ENCODE peak calls at places on chromosomes 12 and 14, in seven cellular contexts. One of them, this sample, is unnamed.

GRCh38 chr12:14998941-14999340 is 26.1 kb downstream of the PDE6H start:
- DNase-seq in aorta: no peak
- DNase-seq in SW480: no peak
- DNase-seq in activated CD4-positive, alpha-beta T cell treated with anti-CD3 and anti-CD28 coated beads, Interleukin-2, amount 50 U/mL, for 24 hours: no peak
- DNase-seq in tibial nerve: no peak
- DNase-seq in mucosa of gallbladder: no peak
- DNase-seq in left ventricle myocardium superior: no peak
- DNase-seq in this sample: no peak

GRCh38 chr12:67807808-67808207 is 159.3 kb downstream of the DYRK2 start:
- DNase-seq in aorta: no peak
- DNase-seq in SW480: no peak
- DNase-seq in activated CD4-positive, alpha-beta T cell treated with anti-CD3 and anti-CD28 coated beads, Interleukin-2, amount 50 U/mL, for 24 hours: no peak
- DNase-seq in tibial nerve: no peak
- DNase-seq in mucosa of gallbladder: no peak
- DNase-seq in left ventricle myocardium superior: no peak
- DNase-seq in this sample: no peak

GRCh38 chr12:5003025-5003666 is 40.5 kb upstream of the KCNA5 start:
- DNase-seq in aorta: peak
- DNase-seq in SW480: peak
- DNase-seq in activated CD4-positive, alpha-beta T cell treated with anti-CD3 and anti-CD28 coated beads, Interleukin-2, amount 50 U/mL, for 24 hours: peak
- DNase-seq in tibial nerve: peak
- DNase-seq in mucosa of gallbladder: peak
- DNase-seq in left ventricle myocardium superior: peak
- DNase-seq in this sample: no peak

GRCh38 chr14:95497561-95498011 is 18.9 kb downstream of the SYNE3 start:
- DNase-seq in aorta: peak
- DNase-seq in SW480: no peak
- DNase-seq in activated CD4-positive, alpha-beta T cell treated with anti-CD3 and anti-CD28 coated beads, Interleukin-2, amount 50 U/mL, for 24 hours: no peak
- DNase-seq in tibial nerve: no peak
- DNase-seq in mucosa of gallbladder: no peak
- DNase-seq in left ventricle myocardium superior: no peak
- DNase-seq in this sample: no peak

GRCh38 chr14:71538949-71539659 is 393.1 kb upstream of the RGS6 start:
- DNase-seq in aorta: no peak
- DNase-seq in SW480: no peak
- DNase-seq in activated CD4-positive, alpha-beta T cell treated with anti-CD3 and anti-CD28 coated beads, Interleukin-2, amount 50 U/mL, for 24 hours: no peak
- DNase-seq in tibial nerve: no peak
- DNase-seq in mucosa of gallbladder: no peak
- DNase-seq in left ventricle myocardium superior: no peak
- DNase-seq in this sample: no peak

GRCh38 chr12:49403887-49404517 is 36.7 kb downstream of the SPATS2 start:
- DNase-seq in aorta: no peak
- DNase-seq in SW480: no peak
- DNase-seq in activated CD4-positive, alpha-beta T cell treated with anti-CD3 and anti-CD28 coated beads, Interleukin-2, amount 50 U/mL, for 24 hours: no peak
- DNase-seq in tibial nerve: no peak
- DNase-seq in mucosa of gallbladder: no peak
- DNase-seq in left ventricle myocardium superior: no peak
- DNase-seq in this sample: no peak

GRCh38 chr12:66060361-66060907 is 70.1 kb downstream of the LLPH start:
- DNase-seq in aorta: no peak
- DNase-seq in SW480: no peak
- DNase-seq in activated CD4-positive, alpha-beta T cell treated with anti-CD3 and anti-CD28 coated beads, Interleukin-2, amount 50 U/mL, for 24 hours: no peak
- DNase-seq in tibial nerve: no peak
- DNase-seq in mucosa of gallbladder: no peak
- DNase-seq in left ventricle myocardium superior: no peak
- DNase-seq in this sample: no peak

GRCh38 chr12:40312196-40312595 is 87.4 kb downstream of the LRRK2 start:
- DNase-seq in aorta: no peak
- DNase-seq in SW480: no peak
- DNase-seq in activated CD4-positive, alpha-beta T cell treated with anti-CD3 and anti-CD28 coated beads, Interleukin-2, amount 50 U/mL, for 24 hours: no peak
- DNase-seq in tibial nerve: no peak
- DNase-seq in mucosa of gallbladder: no peak
- DNase-seq in left ventricle myocardium superior: no peak
- DNase-seq in this sample: no peak

GRCh38 chr12:50980545-50980944 is 28.2 kb downstream of the HIGD1C start:
- DNase-seq in aorta: no peak
- DNase-seq in SW480: no peak
- DNase-seq in activated CD4-positive, alpha-beta T cell treated with anti-CD3 and anti-CD28 coated beads, Interleukin-2, amount 50 U/mL, for 24 hours: no peak
- DNase-seq in tibial nerve: no peak
- DNase-seq in mucosa of gallbladder: no peak
- DNase-seq in left ventricle myocardium superior: no peak
- DNase-seq in this sample: no peak

GRCh38 chr14:105207460-105207901 is 26.4 kb upstream of the NUDT14 start:
- DNase-seq in aorta: no peak
- DNase-seq in SW480: no peak
- DNase-seq in activated CD4-positive, alpha-beta T cell treated with anti-CD3 and anti-CD28 coated beads, Interleukin-2, amount 50 U/mL, for 24 hours: no peak
- DNase-seq in tibial nerve: no peak
- DNase-seq in mucosa of gallbladder: no peak
- DNase-seq in left ventricle myocardium superior: peak
- DNase-seq in this sample: no peak

GRCh38 chr12:124551268-124552144 is 15.9 kb downstream of the NCOR2 start:
- DNase-seq in aorta: peak
- DNase-seq in SW480: no peak
- DNase-seq in activated CD4-positive, alpha-beta T cell treated with anti-CD3 and anti-CD28 coated beads, Interleukin-2, amount 50 U/mL, for 24 hours: no peak
- DNase-seq in tibial nerve: peak
- DNase-seq in mucosa of gallbladder: peak
- DNase-seq in left ventricle myocardium superior: peak
- DNase-seq in this sample: no peak

GRCh38 chr14:32201816-32202467 is at the start of gene RNU6-7:
- DNase-seq in aorta: peak
- DNase-seq in SW480: peak
- DNase-seq in activated CD4-positive, alpha-beta T cell treated with anti-CD3 and anti-CD28 coated beads, Interleukin-2, amount 50 U/mL, for 24 hours: peak
- DNase-seq in tibial nerve: no peak
- DNase-seq in mucosa of gallbladder: no peak
- DNase-seq in left ventricle myocardium superior: peak
- DNase-seq in this sample: no peak

GRCh38 chr12:128266559-128267245 is at the start of gene TMEM132C:
- DNase-seq in aorta: no peak
- DNase-seq in SW480: no peak
- DNase-seq in activated CD4-positive, alpha-beta T cell treated with anti-CD3 and anti-CD28 coated beads, Interleukin-2, amount 50 U/mL, for 24 hours: no peak
- DNase-seq in tibial nerve: no peak
- DNase-seq in mucosa of gallbladder: no peak
- DNase-seq in left ventricle myocardium superior: peak
- DNase-seq in this sample: no peak

GRCh38 chr12:108801736-108802665 is 55.4 kb downstream of the SSH1 start:
- DNase-seq in aorta: peak
- DNase-seq in SW480: no peak
- DNase-seq in activated CD4-positive, alpha-beta T cell treated with anti-CD3 and anti-CD28 coated beads, Interleukin-2, amount 50 U/mL, for 24 hours: no peak
- DNase-seq in tibial nerve: peak
- DNase-seq in mucosa of gallbladder: no peak
- DNase-seq in left ventricle myocardium superior: no peak
- DNase-seq in this sample: no peak

GRCh38 chr12:58961906-58962305 is 41.6 kb upstream of the LRIG3 start:
- DNase-seq in aorta: no peak
- DNase-seq in SW480: no peak
- DNase-seq in activated CD4-positive, alpha-beta T cell treated with anti-CD3 and anti-CD28 coated beads, Interleukin-2, amount 50 U/mL, for 24 hours: no peak
- DNase-seq in tibial nerve: no peak
- DNase-seq in mucosa of gallbladder: no peak
- DNase-seq in left ventricle myocardium superior: no peak
- DNase-seq in this sample: no peak

GRCh38 chr12:130813436-130813835 is 25.6 kb downstream of the STX2 start:
- DNase-seq in aorta: no peak
- DNase-seq in SW480: no peak
- DNase-seq in activated CD4-positive, alpha-beta T cell treated with anti-CD3 and anti-CD28 coated beads, Interleukin-2, amount 50 U/mL, for 24 hours: no peak
- DNase-seq in tibial nerve: no peak
- DNase-seq in mucosa of gallbladder: no peak
- DNase-seq in left ventricle myocardium superior: no peak
- DNase-seq in this sample: no peak

GRCh38 chr12:95966287-95966870 is 23.2 kb downstream of the AMDHD1 start:
- DNase-seq in aorta: no peak
- DNase-seq in SW480: no peak
- DNase-seq in activated CD4-positive, alpha-beta T cell treated with anti-CD3 and anti-CD28 coated beads, Interleukin-2, amount 50 U/mL, for 24 hours: no peak
- DNase-seq in tibial nerve: no peak
- DNase-seq in mucosa of gallbladder: no peak
- DNase-seq in left ventricle myocardium superior: no peak
- DNase-seq in this sample: no peak

GRCh38 chr12:7018350-7019042 is at the start of gene LPCAT3:
- DNase-seq in aorta: peak
- DNase-seq in SW480: peak
- DNase-seq in activated CD4-positive, alpha-beta T cell treated with anti-CD3 and anti-CD28 coated beads, Interleukin-2, amount 50 U/mL, for 24 hours: peak
- DNase-seq in tibial nerve: peak
- DNase-seq in mucosa of gallbladder: peak
- DNase-seq in left ventricle myocardium superior: peak
- DNase-seq in this sample: peak

GRCh38 chr14:54480830-54481562 is 7.8 kb downstream of the GMFB start:
- DNase-seq in aorta: no peak
- DNase-seq in SW480: no peak
- DNase-seq in activated CD4-positive, alpha-beta T cell treated with anti-CD3 and anti-CD28 coated beads, Interleukin-2, amount 50 U/mL, for 24 hours: no peak
- DNase-seq in tibial nerve: no peak
- DNase-seq in mucosa of gallbladder: no peak
- DNase-seq in left ventricle myocardium superior: no peak
- DNase-seq in this sample: no peak

GRCh38 chr12:42716521-42716920 is 127.0 kb upstream of the PRICKLE1 start:
- DNase-seq in aorta: no peak
- DNase-seq in SW480: no peak
- DNase-seq in activated CD4-positive, alpha-beta T cell treated with anti-CD3 and anti-CD28 coated beads, Interleukin-2, amount 50 U/mL, for 24 hours: no peak
- DNase-seq in tibial nerve: no peak
- DNase-seq in mucosa of gallbladder: no peak
- DNase-seq in left ventricle myocardium superior: no peak
- DNase-seq in this sample: no peak

GRCh38 chr12:113098428-113099028 is 37.0 kb downstream of the RASAL1 start:
- DNase-seq in aorta: peak
- DNase-seq in SW480: peak
- DNase-seq in activated CD4-positive, alpha-beta T cell treated with anti-CD3 and anti-CD28 coated beads, Interleukin-2, amount 50 U/mL, for 24 hours: peak
- DNase-seq in tibial nerve: peak
- DNase-seq in mucosa of gallbladder: peak
- DNase-seq in left ventricle myocardium superior: peak
- DNase-seq in this sample: peak

GRCh38 chr14:98227000-98227726 is 1044.8 kb downstream of the BCL11B start:
- DNase-seq in aorta: no peak
- DNase-seq in SW480: no peak
- DNase-seq in activated CD4-positive, alpha-beta T cell treated with anti-CD3 and anti-CD28 coated beads, Interleukin-2, amount 50 U/mL, for 24 hours: peak
- DNase-seq in tibial nerve: no peak
- DNase-seq in mucosa of gallbladder: no peak
- DNase-seq in left ventricle myocardium superior: no peak
- DNase-seq in this sample: no peak